ENCODE peak calls at places on chromosomes 1 and 21, in five cellular contexts. F is prostate gland, U is endodermal cell, Q is foreskin fibroblast, B is cardiac muscle cell. R is an unnamed sample.

GRCh38 chr1:39105061-39105840 is 79.1 kb downstream of the NDUFS5 start:
- DNase-seq in F (peak), U (peak), Q (peak), B (peak), R (no peak)

GRCh38 chr1:211928993-211929637 is 98.6 kb upstream of the LPGAT1 start:
- DNase-seq in F (peak), U (no peak), Q (peak), B (no peak), R (no peak)

GRCh38 chr21:32641715-32642698 is 29.8 kb upstream of the CFAP298 start:
- DNase-seq in F (no peak), U (no peak), Q (no peak), B (no peak), R (no peak)

GRCh38 chr21:34020005-34020847 is 53.2 kb upstream of the MRPS6 start:
- DNase-seq in F (no peak), U (no peak), Q (no peak), B (no peak), R (peak)

GRCh38 chr1:109531826-109532364 is 7.8 kb upstream of the GPR61 start:
- DNase-seq in F (no peak), U (no peak), Q (no peak), B (no peak), R (no peak)

GRCh38 chr1:109432336-109432735 is 6.1 kb upstream of the PSMA5 start:
- DNase-seq in F (no peak), U (no peak), Q (peak), B (no peak), R (no peak)

GRCh38 chr1:34591751-34592629 is 162.9 kb upstream of the GJB5 start:
- DNase-seq in F (no peak), U (no peak), Q (no peak), B (no peak), R (no peak)

GRCh38 chr1:10106241-10106640 is 73.5 kb downstream of the UBE4B start:
- DNase-seq in F (no peak), U (no peak), Q (no peak), B (no peak), R (no peak)

GRCh38 chr1:232589809-232590741 is 39.9 kb downstream of the SIPA1L2 start:
- DNase-seq in F (no peak), U (no peak), Q (no peak), B (peak), R (no peak)

GRCh38 chr1:190599677-190600076 is 122.0 kb upstream of the BRINP3 start:
- DNase-seq in F (no peak), U (no peak), Q (no peak), B (no peak), R (no peak)

GRCh38 chr1:225539069-225539468 is 111.2 kb upstream of the LBR start:
- DNase-seq in F (no peak), U (no peak), Q (no peak), B (no peak), R (no peak)

GRCh38 chr1:107430540-107431228 is 289.8 kb downstream of the NTNG1 start:
- DNase-seq in F (peak), U (peak), Q (no peak), B (peak), R (no peak)

GRCh38 chr1:199780948-199781347 is 246.6 kb upstream of the NR5A2 start:
- DNase-seq in F (no peak), U (no peak), Q (no peak), B (no peak), R (no peak)

GRCh38 chr1:234495231-234495990 is 16.4 kb upstream of the TARBP1 start:
- DNase-seq in F (no peak), U (no peak), Q (peak), B (peak), R (peak)

GRCh38 chr1:160004001-160004400 is 27.8 kb downstream of the PIGM start:
- DNase-seq in F (no peak), U (no peak), Q (no peak), B (no peak), R (no peak)

GRCh38 chr1:158117854-158118691 is 62.6 kb upstream of the CD1D start:
- DNase-seq in F (peak), U (peak), Q (peak), B (peak), R (no peak)

GRCh38 chr1:26996024-26996423 is 2.5 kb downstream of the TRNP1 start:
- DNase-seq in F (no peak), U (peak), Q (peak), B (no peak), R (no peak)

GRCh38 chr1:219324629-219325367 is 151.1 kb downstream of the LYPLAL1 start:
- DNase-seq in F (no peak), U (no peak), Q (peak), B (no peak), R (peak)

GRCh38 chr1:155970531-155971167 is 7.7 kb downstream of the ARHGEF2 start:
- DNase-seq in F (no peak), U (no peak), Q (peak), B (no peak), R (peak)

GRCh38 chr1:176773038-176773437 is 310.1 kb downstream of the PAPPA2 start:
- DNase-seq in F (no peak), U (no peak), Q (no peak), B (no peak), R (no peak)

GRCh38 chr1:93573940-93574469 is 107.6 kb downstream of the BCAR3 start:
- DNase-seq in F (no peak), U (peak), Q (no peak), B (no peak), R (no peak)

GRCh38 chr1:218298398-218298797 is 13.3 kb downstream of the RRP15 start:
- DNase-seq in F (no peak), U (no peak), Q (no peak), B (no peak), R (no peak)
- H3K4me3 ChIP-seq in F (no peak), U (no peak), Q (no peak), B (no peak), R (no peak)

GRCh38 chr1:6782151-6782550 is 3.1 kb upstream of the CAMTA1 start:
- DNase-seq in F (no peak), U (no peak), Q (no peak), B (no peak), R (no peak)

GRCh38 chr1:6784560-6785317 is 515 bp upstream of the CAMTA1 start:
- DNase-seq in F (peak), U (peak), Q (peak), B (peak), R (peak)

GRCh38 chr1:6785318-6785712 is at the start of gene CAMTA1:
- DNase-seq in F (no peak), U (no peak), Q (no peak), B (no peak), R (no peak)

GRCh38 chr1:6783956-6784559 is 1.2 kb upstream of the CAMTA1 start:
- DNase-seq in F (no peak), U (no peak), Q (no peak), B (no peak), R (no peak)

GRCh38 chr1:6783221-6783620 is 2.0 kb upstream of the CAMTA1 start:
- DNase-seq in F (no peak), U (no peak), Q (no peak), B (no peak), R (no peak)
- H3K4me3 ChIP-seq in F (no peak), U (peak), Q (peak), B (peak), R (no peak)

DNA sequence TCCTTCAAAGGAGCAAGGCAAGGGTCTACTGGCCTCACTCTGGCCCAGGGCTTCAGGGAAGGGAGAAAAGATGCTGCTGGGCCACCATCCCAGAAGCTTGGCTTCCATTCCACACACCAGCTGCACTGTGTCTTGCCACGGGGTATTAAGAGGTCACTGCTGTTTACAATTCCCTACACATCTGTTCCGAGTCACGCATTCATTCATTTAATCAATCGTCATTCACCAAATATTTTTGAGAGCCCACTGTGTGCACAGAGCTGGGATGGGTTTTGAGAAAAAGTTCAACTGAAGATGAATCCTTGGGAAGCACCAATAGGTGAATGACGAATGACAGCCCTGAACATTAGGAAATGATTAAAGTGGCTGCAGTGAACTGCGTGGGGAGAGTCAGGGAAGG is 101.7 kb downstream of the NAV1 start:
- DNase-seq in F (no peak), U (no peak), Q (peak), B (no peak), R (no peak)
- H3K4me3 ChIP-seq in F (no peak), U (no peak), Q (no peak), B (no peak), R (no peak)

GRCh38 chr1:183237046-183237445 is 51.0 kb downstream of the LAMC2 start:
- DNase-seq in F (no peak), U (no peak), Q (no peak), B (no peak), R (no peak)

GRCh38 chr1:183235503-183235902 is 49.4 kb downstream of the LAMC2 start:
- DNase-seq in F (no peak), U (peak), Q (no peak), B (no peak), R (no peak)

GRCh38 chr1:183236158-183236725 is 50.2 kb downstream of the LAMC2 start:
- DNase-seq in F (no peak), U (peak), Q (no peak), B (peak), R (no peak)

GRCh38 chr1:183233113-183233512 is 47.0 kb downstream of the LAMC2 start:
- DNase-seq in F (no peak), U (no peak), Q (no peak), B (no peak), R (no peak)

GRCh38 chr1:183234660-183235476 is 48.8 kb downstream of the LAMC2 start:
- DNase-seq in F (peak), U (peak), Q (peak), B (peak), R (peak)
- H3K4me3 ChIP-seq in F (peak), U (peak), Q (peak), B (no peak), R (peak)

GRCh38 chr1:198643827-198644226 is 5.0 kb downstream of the PTPRC start:
- DNase-seq in F (no peak), U (no peak), Q (no peak), B (no peak), R (no peak)

GRCh38 chr1:198649598-198650338 is 10.9 kb downstream of the PTPRC start:
- DNase-seq in F (no peak), U (no peak), Q (no peak), B (no peak), R (no peak)

GRCh38 chr1:198650506-198650905 is 11.7 kb downstream of the PTPRC start:
- DNase-seq in F (no peak), U (no peak), Q (no peak), B (no peak), R (no peak)

GRCh38 chr1:198648584-198648983 is 9.7 kb downstream of the PTPRC start:
- DNase-seq in F (no peak), U (no peak), Q (no peak), B (no peak), R (no peak)

GRCh38 chr1:198647055-198647454 is 8.2 kb downstream of the PTPRC start:
- DNase-seq in F (no peak), U (no peak), Q (no peak), B (no peak), R (no peak)
- H3K4me3 ChIP-seq in F (no peak), U (no peak), Q (no peak), B (no peak), R (no peak)

DNA sequence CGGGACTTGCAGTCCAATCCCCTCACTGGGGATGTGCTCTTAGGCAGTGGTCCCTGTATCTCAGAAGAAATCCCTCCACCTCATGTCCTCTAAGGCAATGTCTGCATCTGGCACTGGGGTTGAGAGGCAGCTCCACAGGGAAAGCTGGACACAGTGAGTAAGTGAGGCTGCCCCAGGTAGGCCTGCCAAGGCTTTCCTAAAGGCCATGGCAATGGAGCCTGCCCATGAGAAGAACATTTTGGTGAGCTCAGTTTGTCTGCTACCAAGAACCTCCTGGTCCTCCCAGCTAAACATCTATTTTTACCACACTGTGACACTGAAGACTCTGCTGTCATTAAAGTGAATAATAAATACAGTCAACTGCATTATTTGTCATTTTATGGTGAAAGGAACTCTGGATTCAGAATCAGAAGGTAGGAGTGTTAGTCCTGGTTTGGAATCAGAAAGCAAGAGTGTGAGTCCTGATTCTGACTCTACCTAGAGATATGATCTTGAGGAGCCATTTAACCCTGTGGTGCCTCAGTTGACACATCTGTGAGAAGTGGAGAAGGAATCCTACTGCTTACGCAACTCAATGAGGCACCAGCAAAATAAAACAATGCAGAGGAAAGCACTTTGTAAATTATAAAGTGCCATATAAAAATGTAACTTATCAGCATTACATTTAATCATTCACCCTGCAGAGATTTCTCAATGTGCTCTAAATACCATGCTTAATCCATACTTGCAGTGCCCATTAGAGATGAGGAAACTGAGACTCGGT is 41.0 kb downstream of the TBX15 start:
- DNase-seq in F (no peak), U (no peak), Q (peak), B (no peak), R (no peak)
- H3K4me3 ChIP-seq in F (no peak), U (no peak), Q (no peak), B (no peak), R (no peak)

GRCh38 chr1:32767641-32768040 is 49.5 kb downstream of the YARS1 start:
- DNase-seq in F (no peak), U (no peak), Q (no peak), B (no peak), R (no peak)

GRCh38 chr1:32764826-32765545 is 52.2 kb downstream of the YARS1 start:
- DNase-seq in F (no peak), U (peak), Q (no peak), B (no peak), R (no peak)

GRCh38 chr1:32767156-32767555 is 50.0 kb downstream of the YARS1 start:
- DNase-seq in F (peak), U (no peak), Q (no peak), B (no peak), R (no peak)

GRCh38 chr1:32765561-32766327 is 51.4 kb downstream of the YARS1 start:
- DNase-seq in F (no peak), U (peak), Q (no peak), B (no peak), R (no peak)

DNA sequence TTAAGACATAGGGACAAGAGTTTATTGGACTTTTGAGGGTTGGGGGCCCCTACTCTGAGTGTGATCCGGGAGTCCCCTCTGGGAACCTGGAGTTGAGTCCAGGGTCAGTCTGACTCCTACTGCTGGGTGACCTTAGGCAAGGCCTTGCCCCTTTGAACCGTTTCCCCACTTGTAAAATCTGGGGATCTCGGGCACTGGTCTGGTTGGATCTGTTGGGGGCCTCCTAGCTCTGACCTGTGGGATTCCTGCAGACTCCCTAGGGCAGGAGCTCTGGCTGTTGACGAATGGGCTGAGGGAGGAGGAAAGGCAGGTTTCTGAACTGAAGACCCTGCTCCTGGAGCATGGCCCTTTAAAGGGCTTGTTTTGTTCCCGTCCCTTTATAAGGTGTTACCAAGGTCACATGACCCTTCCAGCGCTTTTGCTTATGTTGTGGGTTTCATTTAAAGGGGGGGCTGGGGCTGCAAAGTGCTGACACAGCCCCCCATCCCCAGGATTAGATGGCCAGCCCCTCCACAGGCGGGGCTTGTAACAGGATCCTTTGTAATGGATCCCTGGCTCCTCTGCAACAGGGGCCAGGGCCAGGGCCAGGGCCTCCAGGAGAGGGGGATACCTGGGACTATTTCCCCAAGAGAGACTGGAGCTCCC is 50.7 kb downstream of the YARS1 start:
- DNase-seq in F (no peak), U (peak), Q (no peak), B (no peak), R (no peak)
- H3K4me3 ChIP-seq in F (no peak), U (no peak), Q (no peak), B (no peak), R (no peak)

GRCh38 chr1:66925944-66926343 is 1.2 kb downstream of the MIER1 start:
- DNase-seq in F (no peak), U (peak), Q (no peak), B (peak), R (no peak)
- H3K4me3 ChIP-seq in F (peak), U (peak), Q (peak), B (peak), R (peak)

DNA sequence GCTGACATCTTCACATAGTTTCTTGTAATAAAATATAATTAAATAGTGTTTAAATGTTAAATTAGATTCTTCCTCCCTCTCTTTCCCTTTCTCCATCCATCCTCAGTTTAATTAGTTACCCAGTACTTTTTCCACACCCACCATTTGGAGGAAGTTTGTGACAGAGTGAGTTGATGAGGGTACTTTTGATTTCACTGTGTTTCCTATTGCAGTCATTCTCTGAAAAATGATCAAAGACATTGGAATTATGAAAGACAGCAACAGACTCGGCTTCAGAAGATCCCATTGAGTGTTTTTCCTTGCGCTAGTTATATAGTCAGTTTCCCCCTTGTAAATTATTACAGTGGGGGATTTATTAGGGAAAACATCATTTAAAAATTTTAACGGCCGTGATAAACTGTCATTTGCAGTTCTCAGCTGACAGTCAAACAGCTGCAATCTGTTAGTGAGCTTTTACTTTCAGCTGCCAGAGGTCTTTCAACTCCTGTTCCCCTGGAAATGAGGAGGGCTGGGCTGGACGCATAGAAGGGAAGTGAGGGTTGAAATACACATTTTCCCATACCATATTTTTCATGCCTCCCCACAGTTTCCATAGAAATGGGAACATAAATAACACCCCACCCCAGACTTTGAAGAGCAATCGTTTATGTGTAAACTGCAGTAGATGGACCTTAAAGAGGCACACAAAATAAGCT is 61.3 kb upstream of the CACYBP start:
- DNase-seq in F (no peak), U (no peak), Q (no peak), B (no peak), R (no peak)
- H3K4me3 ChIP-seq in F (no peak), U (no peak), Q (no peak), B (no peak), R (no peak)

R was measured in skeletal muscle cell.